ENCODE peak calls at places on chromosomes 6 and 20, in five cellular contexts. One of them, this sample, is unnamed. For H3K4me1, the result is how much of the 10 kb centered on the place peaks cover.

GRCh38 chr6:69973138-69973537 is 106.8 kb downstream of the COL19A1 start:
- DNase-seq in cardiac muscle cell: no peak
- DNase-seq in lower lobe of right lung: no peak
- DNase-seq in pancreas: no peak
- DNase-seq in right lobe of liver: no peak
- DNase-seq in this sample: no peak

GRCh38 chr6:67683960-67684359 is 951.1 kb upstream of the ADGRB3 start:
- DNase-seq in lower lobe of right lung: no peak
- DNase-seq in right lobe of liver: no peak
- DNase-seq in cardiac muscle cell: no peak
- DNase-seq in pancreas: no peak
- DNase-seq in this sample: no peak

GRCh38 chr6:64538760-64539159 is 903.2 kb downstream of the PHF3 start:
- DNase-seq in pancreas: no peak
- DNase-seq in lower lobe of right lung: no peak
- DNase-seq in cardiac muscle cell: no peak
- DNase-seq in right lobe of liver: no peak
- DNase-seq in this sample: no peak

GRCh38 chr20:59605691-59606364 is 1.5 kb downstream of the PHACTR3 start:
- DNase-seq in pancreas: no peak
- DNase-seq in lower lobe of right lung: no peak
- DNase-seq in right lobe of liver: no peak
- DNase-seq in cardiac muscle cell: no peak
- DNase-seq in this sample: no peak

GRCh38 chr20:22775256-22775655 is 190.9 kb upstream of the FOXA2 start:
- DNase-seq in cardiac muscle cell: no peak
- DNase-seq in pancreas: no peak
- DNase-seq in lower lobe of right lung: no peak
- DNase-seq in right lobe of liver: no peak
- DNase-seq in this sample: no peak

GRCh38 chr6:142275146-142276006 is 26.4 kb upstream of the ADGRG6 start:
- DNase-seq in pancreas: no peak
- DNase-seq in cardiac muscle cell: no peak
- DNase-seq in right lobe of liver: no peak
- DNase-seq in lower lobe of right lung: no peak
- DNase-seq in this sample: no peak

GRCh38 chr6:33417127-33417902 is 592 bp downstream of the CUTA start:
- DNase-seq in cardiac muscle cell: peak
- DNase-seq in lower lobe of right lung: no peak
- DNase-seq in pancreas: no peak
- DNase-seq in right lobe of liver: no peak
- DNase-seq in this sample: no peak

GRCh38 chr6:149211046-149211571 is 106.4 kb upstream of the TAB2 start:
- DNase-seq in pancreas: no peak
- DNase-seq in right lobe of liver: no peak
- DNase-seq in lower lobe of right lung: no peak
- DNase-seq in cardiac muscle cell: no peak
- DNase-seq in this sample: no peak

GRCh38 chr6:79377830-79378460 is 143.5 kb upstream of the HMGN3 start:
- DNase-seq in pancreas: no peak
- DNase-seq in cardiac muscle cell: no peak
- DNase-seq in right lobe of liver: peak
- DNase-seq in lower lobe of right lung: peak
- DNase-seq in this sample: no peak
- H3K27ac ChIP-seq in pancreas: no peak
- H3K27ac ChIP-seq in cardiac muscle cell: no peak
- H3K27ac ChIP-seq in right lobe of liver: no peak
- H3K27ac ChIP-seq in lower lobe of right lung: no peak
- H3K27ac ChIP-seq in this sample: no peak

GRCh38 chr6:53338304-53338703 is 10.4 kb downstream of the ELOVL5 start:
- DNase-seq in pancreas: no peak
- DNase-seq in lower lobe of right lung: no peak
- DNase-seq in cardiac muscle cell: no peak
- DNase-seq in right lobe of liver: no peak
- DNase-seq in this sample: no peak
- H3K4me1 ChIP-seq in pancreas: under half
- H3K4me1 ChIP-seq in lower lobe of right lung: half or more
- H3K4me1 ChIP-seq in cardiac muscle cell: under half
- H3K4me1 ChIP-seq in right lobe of liver: under half
- H3K4me1 ChIP-seq in this sample: half or more

GRCh38 chr6:89022747-89023289 is 57.7 kb upstream of the PNRC1 start:
- DNase-seq in lower lobe of right lung: no peak
- DNase-seq in pancreas: no peak
- DNase-seq in right lobe of liver: no peak
- DNase-seq in cardiac muscle cell: no peak
- DNase-seq in this sample: no peak
- H3K27ac ChIP-seq in lower lobe of right lung: no peak
- H3K27ac ChIP-seq in pancreas: peak
- H3K27ac ChIP-seq in right lobe of liver: peak
- H3K27ac ChIP-seq in cardiac muscle cell: no peak
- H3K27ac ChIP-seq in this sample: no peak

DNA sequence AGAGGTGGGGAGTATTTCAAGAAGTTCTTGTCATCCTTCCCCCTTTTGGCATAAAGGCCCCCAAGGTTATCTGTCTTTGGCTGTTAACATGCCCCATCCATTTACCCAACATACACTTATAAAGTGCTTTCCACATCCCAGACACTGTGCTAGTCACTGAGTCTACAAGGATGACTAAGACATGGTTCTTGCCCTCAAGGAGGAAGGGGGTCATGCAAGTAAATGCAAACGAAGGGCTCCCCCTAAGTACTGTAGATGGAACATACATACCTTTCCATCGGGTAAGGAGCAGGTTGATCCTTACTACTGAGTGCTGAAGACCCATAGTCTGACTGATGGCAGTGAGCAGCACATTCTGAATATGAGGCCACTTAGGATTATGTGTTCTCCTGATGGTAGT is 38.3 kb downstream of the HECA start:
- DNase-seq in right lobe of liver: no peak
- DNase-seq in pancreas: no peak
- DNase-seq in lower lobe of right lung: no peak
- DNase-seq in cardiac muscle cell: no peak
- DNase-seq in this sample: no peak
- H3K4me1 ChIP-seq in right lobe of liver: under half
- H3K4me1 ChIP-seq in pancreas: under half
- H3K4me1 ChIP-seq in lower lobe of right lung: under half
- H3K4me1 ChIP-seq in cardiac muscle cell: under half
- H3K4me1 ChIP-seq in this sample: half or more

GRCh38 chr6:160430203-160430602 is 82.0 kb downstream of the SLC22A3 start:
- DNase-seq in pancreas: no peak
- DNase-seq in cardiac muscle cell: no peak
- DNase-seq in right lobe of liver: no peak
- DNase-seq in lower lobe of right lung: no peak
- DNase-seq in this sample: no peak
- H3K27ac ChIP-seq in pancreas: no peak
- H3K27ac ChIP-seq in cardiac muscle cell: no peak
- H3K27ac ChIP-seq in right lobe of liver: no peak
- H3K27ac ChIP-seq in lower lobe of right lung: no peak
- H3K27ac ChIP-seq in this sample: no peak

GRCh38 chr6:41729624-41730023 is 5.8 kb downstream of the TFEB start:
- DNase-seq in lower lobe of right lung: peak
- DNase-seq in pancreas: peak
- DNase-seq in right lobe of liver: no peak
- DNase-seq in cardiac muscle cell: no peak
- DNase-seq in this sample: no peak
- H3K4me1 ChIP-seq in lower lobe of right lung: half or more
- H3K4me1 ChIP-seq in pancreas: under half
- H3K4me1 ChIP-seq in right lobe of liver: under half
- H3K4me1 ChIP-seq in cardiac muscle cell: under half
- H3K4me1 ChIP-seq in this sample: under half

GRCh38 chr20:62937353-62938104 is 418 bp upstream of the GID8 start:
- DNase-seq in lower lobe of right lung: peak
- DNase-seq in right lobe of liver: peak
- DNase-seq in pancreas: peak
- DNase-seq in cardiac muscle cell: peak
- DNase-seq in this sample: peak

GRCh38 chr20:62936996-62937352 is 973 bp upstream of the GID8 start:
- DNase-seq in pancreas: no peak
- DNase-seq in cardiac muscle cell: no peak
- DNase-seq in lower lobe of right lung: no peak
- DNase-seq in right lobe of liver: no peak
- DNase-seq in this sample: no peak

GRCh38 chr20:62935204-62935967 is 2.6 kb upstream of the GID8 start:
- DNase-seq in pancreas: no peak
- DNase-seq in right lobe of liver: no peak
- DNase-seq in lower lobe of right lung: no peak
- DNase-seq in cardiac muscle cell: no peak
- DNase-seq in this sample: no peak

GRCh38 chr20:62933966-62934365 is 4.0 kb upstream of the GID8 start:
- DNase-seq in right lobe of liver: no peak
- DNase-seq in lower lobe of right lung: peak
- DNase-seq in pancreas: no peak
- DNase-seq in cardiac muscle cell: no peak
- DNase-seq in this sample: no peak

DNA sequence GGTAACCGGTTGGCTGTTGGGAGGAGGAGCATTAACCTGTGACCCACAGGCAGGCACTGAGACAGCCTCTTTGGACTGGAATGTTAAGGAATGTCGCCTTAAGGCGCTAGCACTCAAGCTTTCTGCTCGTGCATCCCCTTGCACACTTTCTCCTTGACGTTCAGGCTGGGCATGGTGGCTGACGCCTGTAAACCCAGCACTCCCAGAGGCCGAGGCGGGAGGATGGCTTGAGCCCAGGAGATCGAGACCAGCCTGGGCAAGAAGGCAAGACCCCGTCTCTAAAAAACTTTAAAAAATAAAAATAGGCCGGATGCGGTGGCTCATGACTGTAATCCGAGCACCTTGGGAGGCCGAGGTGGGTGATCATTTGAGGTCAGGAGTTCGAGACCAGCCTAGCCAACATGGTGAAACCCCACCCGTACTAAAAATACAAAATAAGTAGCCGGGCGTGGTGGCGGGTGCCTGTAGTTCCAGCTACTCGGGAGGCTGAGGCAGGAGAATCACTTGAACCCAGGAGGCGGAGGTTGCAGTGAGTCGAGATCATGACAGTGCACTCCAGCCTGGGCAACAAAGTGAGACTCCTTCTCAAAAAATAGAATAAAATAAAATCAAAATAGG is 1.9 kb upstream of the GID8 start:
- DNase-seq in pancreas: no peak
- DNase-seq in right lobe of liver: no peak
- DNase-seq in lower lobe of right lung: no peak
- DNase-seq in cardiac muscle cell: no peak
- DNase-seq in this sample: no peak
- H3K27ac ChIP-seq in pancreas: no peak
- H3K27ac ChIP-seq in right lobe of liver: no peak
- H3K27ac ChIP-seq in lower lobe of right lung: no peak
- H3K27ac ChIP-seq in cardiac muscle cell: no peak
- H3K27ac ChIP-seq in this sample: no peak

DNA sequence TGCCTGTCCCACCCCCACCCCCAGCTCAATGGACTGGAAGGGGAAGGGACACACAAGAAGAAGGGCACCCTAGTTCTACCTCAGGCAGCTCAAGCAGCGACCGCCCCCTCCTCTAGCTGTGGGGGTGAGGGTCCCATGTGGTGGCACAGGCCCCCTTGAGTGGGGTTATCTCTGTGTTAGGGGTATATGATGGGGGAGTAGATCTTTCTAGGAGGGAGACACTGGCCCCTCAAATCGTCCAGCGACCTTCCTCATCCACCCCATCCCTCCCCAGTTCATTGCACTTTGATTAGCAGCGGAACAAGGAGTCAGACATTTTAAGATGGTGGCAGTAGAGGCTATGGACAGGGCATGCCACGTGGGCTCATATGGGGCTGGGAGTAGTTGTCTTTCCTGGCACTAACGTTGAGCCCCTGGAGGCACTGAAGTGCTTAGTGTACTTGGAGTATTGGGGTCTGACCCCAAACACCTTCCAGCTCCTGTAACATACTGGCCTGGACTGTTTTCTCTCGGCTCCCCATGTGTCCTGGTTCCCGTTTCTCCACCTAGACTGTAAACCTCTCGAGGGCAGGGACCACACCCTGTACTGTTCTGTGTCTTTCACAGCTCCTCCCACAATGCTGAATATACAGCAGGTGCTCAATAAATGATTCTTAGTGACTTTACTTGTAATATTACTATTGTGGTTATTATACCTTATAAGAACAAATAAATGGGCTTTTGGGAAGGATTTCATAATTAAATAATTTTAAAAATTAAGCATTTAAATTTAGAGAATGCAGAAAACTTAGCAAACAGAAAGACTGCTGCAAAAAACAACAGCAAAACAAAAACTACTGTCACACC is 8.4 kb downstream of the CDKN1A start:
- DNase-seq in pancreas: peak
- DNase-seq in cardiac muscle cell: no peak
- DNase-seq in lower lobe of right lung: no peak
- DNase-seq in right lobe of liver: no peak
- DNase-seq in this sample: no peak
- H3K4me1 ChIP-seq in pancreas: under half
- H3K4me1 ChIP-seq in cardiac muscle cell: under half
- H3K4me1 ChIP-seq in lower lobe of right lung: under half
- H3K4me1 ChIP-seq in right lobe of liver: under half
- H3K4me1 ChIP-seq in this sample: under half

DNA sequence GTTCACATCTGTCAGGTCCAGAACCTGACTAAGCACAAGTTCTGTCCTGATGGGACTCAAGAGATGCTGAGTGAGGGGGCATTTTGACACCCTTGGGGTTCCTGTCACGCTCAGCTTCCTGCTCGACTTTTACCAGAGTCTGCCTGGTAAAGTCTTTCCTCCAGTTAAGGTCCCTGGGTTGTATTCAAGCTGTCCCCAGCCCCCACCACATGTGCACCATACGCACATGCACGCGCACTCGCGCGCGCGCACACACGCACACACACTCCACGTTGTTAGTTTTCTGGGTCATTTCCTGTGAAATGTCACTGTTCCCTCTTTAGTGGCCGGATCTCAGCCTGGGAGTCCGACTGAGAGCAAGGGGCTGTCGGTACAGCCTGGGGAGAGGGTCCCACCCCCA is 166.1 kb downstream of the GMPR start:
- DNase-seq in right lobe of liver: no peak
- DNase-seq in cardiac muscle cell: no peak
- DNase-seq in lower lobe of right lung: no peak
- DNase-seq in pancreas: no peak
- DNase-seq in this sample: no peak
- H3K27ac ChIP-seq in right lobe of liver: no peak
- H3K27ac ChIP-seq in cardiac muscle cell: no peak
- H3K27ac ChIP-seq in lower lobe of right lung: no peak
- H3K27ac ChIP-seq in pancreas: no peak
- H3K27ac ChIP-seq in this sample: no peak

GRCh38 chr6:11386726-11387125 is 150.8 kb upstream of the TMEM170B start:
- DNase-seq in lower lobe of right lung: no peak
- DNase-seq in right lobe of liver: no peak
- DNase-seq in pancreas: no peak
- DNase-seq in cardiac muscle cell: no peak
- DNase-seq in this sample: no peak
- H3K4me1 ChIP-seq in lower lobe of right lung: half or more
- H3K4me1 ChIP-seq in right lobe of liver: under half
- H3K4me1 ChIP-seq in pancreas: under half
- H3K4me1 ChIP-seq in cardiac muscle cell: under half
- H3K4me1 ChIP-seq in this sample: under half